ENCODE peak calls at places on chromosomes 7 and 10, in seven cellular contexts. I, E, G, F, L, Y and Q are unnamed samples.

GRCh38 chr7:130689683-130690082 is 3.3 kb upstream of the TSGA13 start:
- DNase-seq in I (no peak), E (no peak), G (no peak), F (no peak), L (no peak), Y (no peak), Q (no peak)

GRCh38 chr10:24550680-24551079 is 173.0 kb downstream of the ARHGAP21 start:
- DNase-seq in I (no peak), E (no peak), G (no peak), F (no peak), L (no peak), Y (no peak), Q (peak)

GRCh38 chr10:49394933-49395740 is 752 bp downstream of the DRGX start:
- DNase-seq in I (no peak), E (no peak), G (no peak), F (no peak), L (no peak), Y (no peak), Q (no peak)

GRCh38 chr7:134613623-134614347 is 32.9 kb upstream of the BPGM start:
- DNase-seq in I (no peak), E (no peak), G (no peak), F (no peak), L (no peak), Y (no peak), Q (peak)

GRCh38 chr10:97140284-97140846 is 45.4 kb downstream of the SLIT1 start:
- DNase-seq in I (no peak), E (no peak), G (no peak), F (no peak), L (no peak), Y (no peak), Q (no peak)

GRCh38 chr7:115734643-115735042 is 295.9 kb downstream of the TFEC start:
- DNase-seq in I (no peak), E (no peak), G (no peak), F (no peak), L (no peak), Y (no peak), Q (no peak)

GRCh38 chr10:14325325-14325955 is 5.3 kb downstream of the FRMD4A start:
- DNase-seq in I (peak), E (peak), G (peak), F (peak), L (peak), Y (no peak), Q (no peak)

GRCh38 chr7:40612298-40612697 is 477.5 kb downstream of the SUGCT start:
- DNase-seq in I (no peak), E (no peak), G (no peak), F (no peak), L (no peak), Y (no peak), Q (no peak)

GRCh38 chr10:6320320-6321010 is 117.7 kb downstream of the PFKFB3 start:
- DNase-seq in I (no peak), E (no peak), G (no peak), F (no peak), L (peak), Y (no peak), Q (no peak)

GRCh38 chr10:21173964-21174669 is 277.0 kb upstream of the NEBL start:
- DNase-seq in I (peak), E (no peak), G (peak), F (peak), L (no peak), Y (no peak), Q (no peak)

GRCh38 chr7:116780966-116781365 is 81.4 kb upstream of the CAPZA2 start:
- DNase-seq in I (no peak), E (no peak), G (no peak), F (no peak), L (no peak), Y (no peak), Q (no peak)

GRCh38 chr7:116781584-116781983 is 80.8 kb upstream of the CAPZA2 start:
- DNase-seq in I (no peak), E (no peak), G (no peak), F (no peak), L (no peak), Y (no peak), Q (no peak)

GRCh38 chr7:116779222-116779621 is 83.2 kb upstream of the CAPZA2 start:
- DNase-seq in I (no peak), E (no peak), G (no peak), F (no peak), L (no peak), Y (no peak), Q (no peak)

GRCh38 chr7:116779921-116780320 is 82.5 kb upstream of the CAPZA2 start:
- DNase-seq in I (no peak), E (no peak), G (no peak), F (no peak), L (no peak), Y (no peak), Q (no peak)

GRCh38 chr7:116780521-116780920 is 81.9 kb upstream of the CAPZA2 start:
- DNase-seq in I (no peak), E (no peak), G (no peak), F (no peak), L (no peak), Y (no peak), Q (no peak)
- H3K27ac ChIP-seq in I (peak), E (peak), G (no peak), F (no peak), L (no peak), Y (no peak), Q (no peak)

DNA sequence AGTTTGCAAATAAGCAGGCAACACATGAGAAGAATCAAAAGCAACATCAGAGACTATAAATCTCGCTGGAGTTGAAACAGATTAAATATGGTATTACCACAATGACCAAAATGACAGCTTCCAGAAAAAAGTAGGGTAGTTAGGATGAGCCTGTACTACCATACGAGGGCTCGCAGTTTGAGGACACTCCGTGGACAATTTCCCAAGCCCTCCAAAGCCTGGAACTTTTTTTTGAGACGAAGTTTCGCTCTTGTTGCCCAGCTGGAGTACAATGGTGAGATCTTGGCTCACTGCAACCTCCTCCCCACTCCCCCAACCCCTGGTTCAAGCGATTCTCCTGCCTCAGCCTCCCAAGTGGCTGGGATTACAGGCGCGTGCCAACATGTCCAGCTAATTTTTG is 1.0 kb downstream of the LRRC17 start:
- DNase-seq in I (no peak), E (no peak), G (no peak), F (no peak), L (no peak), Y (no peak), Q (no peak)
- H3K4me3 ChIP-seq in I (no peak), E (no peak), G (no peak), F (no peak), L (no peak), Y (peak), Q (no peak)

GRCh38 chr10:114795039-114795438 is 26.5 kb upstream of the FHIP2A start:
- DNase-seq in I (no peak), E (no peak), G (no peak), F (no peak), L (no peak), Y (no peak), Q (no peak)
- H3K27ac ChIP-seq in I (no peak), E (no peak), G (no peak), F (no peak), L (no peak), Y (no peak), Q (no peak)

GRCh38 chr10:35188954-35189353 is 62.3 kb downstream of the CREM start:
- DNase-seq in I (no peak), E (no peak), G (no peak), F (no peak), L (no peak), Y (no peak), Q (no peak)

GRCh38 chr10:35185260-35186034 is 58.8 kb downstream of the CREM start:
- DNase-seq in I (no peak), E (no peak), G (no peak), F (no peak), L (no peak), Y (no peak), Q (no peak)

GRCh38 chr10:35182631-35183510 is 56.2 kb downstream of the CREM start:
- DNase-seq in I (no peak), E (no peak), G (no peak), F (no peak), L (no peak), Y (no peak), Q (no peak)

GRCh38 chr10:35184527-35185171 is 58.0 kb downstream of the CREM start:
- DNase-seq in I (no peak), E (no peak), G (no peak), F (no peak), L (peak), Y (no peak), Q (no peak)
- H3K4me3 ChIP-seq in I (no peak), E (no peak), G (no peak), F (no peak), L (no peak), Y (no peak), Q (no peak)

GRCh38 chr7:100367676-100368613 is 5.3 kb upstream of the PILRA start:
- DNase-seq in I (no peak), E (no peak), G (no peak), F (no peak), L (peak), Y (no peak), Q (no peak)

GRCh38 chr7:100370746-100371145 is 2.5 kb upstream of the PILRA start:
- DNase-seq in I (no peak), E (no peak), G (no peak), F (no peak), L (no peak), Y (no peak), Q (no peak)

GRCh38 chr7:100370303-100370702 is 3.0 kb upstream of the PILRA start:
- DNase-seq in I (no peak), E (no peak), G (no peak), F (no peak), L (no peak), Y (no peak), Q (no peak)

GRCh38 chr7:100367251-100367620 is 6.1 kb upstream of the PILRA start:
- DNase-seq in I (no peak), E (no peak), G (no peak), F (no peak), L (no peak), Y (no peak), Q (no peak)

DNA sequence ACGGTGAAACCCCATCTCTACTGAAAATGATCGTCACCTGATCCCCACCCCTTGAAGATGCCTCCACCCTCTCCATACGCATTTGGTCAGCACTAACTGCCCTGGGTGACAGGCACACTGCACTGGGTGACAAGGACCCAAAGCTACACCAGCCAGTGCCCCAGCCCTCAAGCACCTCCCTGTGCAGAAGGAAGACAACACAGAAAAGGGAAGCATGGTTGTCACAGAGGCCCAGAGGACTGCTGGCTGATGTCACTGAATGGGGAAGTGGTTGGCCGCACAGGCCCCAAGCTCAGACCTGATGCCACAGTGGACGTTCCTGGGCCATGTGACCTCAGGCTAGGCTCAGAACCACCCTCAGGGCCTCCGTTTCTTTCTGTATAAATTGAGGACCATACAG is 4.2 kb upstream of the PILRA start:
- DNase-seq in I (no peak), E (no peak), G (no peak), F (no peak), L (peak), Y (peak), Q (no peak)
- H3K27ac ChIP-seq in I (no peak), E (peak), G (no peak), F (no peak), L (peak), Y (peak), Q (no peak)

GRCh38 chr10:70070834-70071233 is 18.2 kb downstream of the MACROH2A2 start:
- DNase-seq in I (no peak), E (no peak), G (no peak), F (peak), L (no peak), Y (no peak), Q (no peak)

GRCh38 chr10:70074147-70074546 is 21.5 kb downstream of the MACROH2A2 start:
- DNase-seq in I (no peak), E (no peak), G (no peak), F (no peak), L (no peak), Y (no peak), Q (no peak)

GRCh38 chr10:70078937-70079336 is 26.3 kb downstream of the MACROH2A2 start:
- DNase-seq in I (no peak), E (no peak), G (no peak), F (no peak), L (no peak), Y (no peak), Q (no peak)

GRCh38 chr10:70078329-70078728 is 25.7 kb downstream of the MACROH2A2 start:
- DNase-seq in I (no peak), E (no peak), G (no peak), F (no peak), L (no peak), Y (no peak), Q (no peak)

DNA sequence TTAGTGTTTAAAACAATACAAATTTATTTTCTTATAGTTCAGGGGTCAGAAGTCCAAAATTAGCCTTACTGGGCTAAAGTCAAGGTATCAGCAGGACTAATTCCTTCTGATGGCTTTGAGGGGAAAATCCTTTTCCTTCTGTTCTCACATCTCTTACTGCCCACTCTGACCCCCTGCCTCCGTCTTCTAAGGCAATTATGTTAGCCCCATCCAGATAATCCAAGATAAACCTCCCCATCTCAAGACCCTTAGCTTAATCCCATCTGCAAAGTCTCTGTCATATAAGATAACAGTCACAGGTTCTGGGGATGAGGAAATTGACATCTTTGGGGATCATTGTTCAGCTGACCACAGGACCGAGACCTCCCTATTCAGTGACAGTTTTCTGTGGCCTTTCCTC is 22.3 kb downstream of the MACROH2A2 start:
- DNase-seq in I (no peak), E (no peak), G (no peak), F (peak), L (no peak), Y (no peak), Q (no peak)
- H3K4me3 ChIP-seq in I (no peak), E (no peak), G (no peak), F (no peak), L (no peak), Y (no peak), Q (no peak)

GRCh38 chr7:3193721-3194120 is 107.3 kb upstream of the SDK1 start:
- DNase-seq in I (no peak), E (no peak), G (no peak), F (no peak), L (no peak), Y (no peak), Q (no peak)
- H3K27ac ChIP-seq in I (no peak), E (no peak), G (no peak), F (no peak), L (no peak), Y (no peak), Q (peak)

DNA sequence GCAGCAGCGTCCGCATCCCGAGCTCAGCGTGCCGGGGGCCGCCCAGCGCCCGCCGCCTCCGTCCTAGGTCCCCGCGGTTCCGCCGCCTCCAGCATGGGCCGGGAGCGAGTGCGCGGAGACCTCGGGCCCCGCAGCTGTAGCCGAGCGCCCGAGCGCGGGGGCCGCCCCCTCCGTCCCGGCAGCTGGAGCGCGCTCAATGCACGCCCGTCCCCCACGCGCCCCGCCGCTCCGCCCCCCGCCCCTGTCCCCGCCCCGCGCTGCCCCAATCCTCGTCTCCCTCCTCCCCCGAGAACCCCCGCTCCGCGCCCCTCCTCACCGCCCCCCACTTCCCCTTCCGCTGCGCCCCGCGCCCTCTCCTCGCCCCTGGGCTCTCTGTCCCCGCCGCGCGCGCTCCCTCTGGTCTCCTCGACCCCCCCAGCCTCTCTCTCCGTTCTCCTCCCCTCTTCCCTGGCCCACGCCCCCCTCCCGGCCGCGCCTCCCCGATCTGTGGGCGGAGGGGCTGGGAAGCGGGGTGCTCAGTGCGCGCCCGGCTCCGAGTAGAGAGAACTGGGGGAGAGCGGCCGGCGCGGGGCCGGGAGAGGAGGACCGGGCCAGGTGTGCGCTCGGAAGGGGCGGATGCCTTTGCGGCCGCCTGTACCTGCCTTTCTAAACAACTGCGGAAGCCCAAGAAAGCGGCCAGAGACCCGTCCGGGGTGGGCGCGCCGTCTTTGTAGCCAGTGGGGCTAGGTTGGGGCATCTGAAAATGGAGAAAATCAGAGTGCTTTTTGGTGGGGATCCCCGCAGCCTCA is at the start of gene VIPR2:
- DNase-seq in I (no peak), E (no peak), G (no peak), F (no peak), L (no peak), Y (no peak), Q (no peak)
- H3K4me3 ChIP-seq in I (no peak), E (peak), G (no peak), F (peak), L (no peak), Y (peak), Q (peak)

GRCh38 chr10:45461034-45461433 is 87.0 kb downstream of the ALOX5 start:
- DNase-seq in I (no peak), E (no peak), G (no peak), F (no peak), L (peak), Y (no peak), Q (no peak)
- H3K27ac ChIP-seq in I (no peak), E (no peak), G (no peak), F (no peak), L (peak), Y (no peak), Q (no peak)